ENCODE peak calls at places on chromosome 16, in five cellular contexts. V, U, P, T and A are unnamed samples. For H3K4me1 and H3K9me3, the result is how much of the 10 kb centered on the place peaks cover.

GRCh38 chr16:69921125-69921524 is 30.0 kb upstream of the CLEC18A start:
- DNase-seq in T (no peak), U (no peak), P (no peak), V (no peak), A (no peak)

GRCh38 chr16:19722269-19722952 is 4.3 kb downstream of the IQCK start:
- DNase-seq in U (no peak), V (no peak), P (no peak), T (no peak), A (no peak)

GRCh38 chr16:68978303-68978954 is 127.0 kb upstream of the HAS3 start:
- DNase-seq in T (no peak), V (no peak), P (no peak), U (no peak), A (no peak)

GRCh38 chr16:53922067-53922804 is 218.3 kb downstream of the FTO start:
- DNase-seq in P (no peak), T (no peak), U (no peak), V (no peak), A (no peak)

GRCh38 chr16:20874088-20874581 is 26.0 kb downstream of the DCUN1D3 start:
- DNase-seq in P (no peak), U (no peak), T (no peak), V (no peak), A (no peak)

GRCh38 chr16:24984101-24984500 is 31.1 kb downstream of the ARHGAP17 start:
- DNase-seq in P (no peak), V (no peak), U (no peak), T (no peak), A (no peak)

GRCh38 chr16:92431-93339 is 14.7 kb downstream of the MPG start:
- DNase-seq in U (no peak), V (no peak), T (no peak), P (no peak), A (no peak)

GRCh38 chr16:74950511-74950910 is 34.4 kb downstream of the WDR59 start:
- DNase-seq in T (no peak), U (no peak), P (no peak), V (no peak), A (no peak)

GRCh38 chr16:54927125-54928015 is 3.3 kb upstream of the IRX5 start:
- DNase-seq in U (no peak), P (no peak), V (no peak), T (no peak), A (peak)

GRCh38 chr16:11597737-11598136 is 11.0 kb upstream of the LITAF start:
- DNase-seq in V (no peak), U (no peak), P (peak), T (no peak), A (no peak)

GRCh38 chr16:81513204-81514040 is 68.8 kb downstream of the CMIP start:
- DNase-seq in P (no peak), U (peak), V (peak), T (no peak), A (no peak)

GRCh38 chr16:528111-529011 is 849 bp downstream of the CAPN15 start:
- DNase-seq in T (peak), U (peak), P (no peak), V (no peak), A (peak)

GRCh38 chr16:71255721-71256120 is 25.2 kb upstream of the HYDIN start:
- DNase-seq in P (no peak), T (no peak), V (no peak), U (no peak), A (no peak)

GRCh38 chr16:68306633-68307032 is 4.1 kb downstream of the SLC7A6OS start:
- DNase-seq in U (no peak), P (no peak), T (no peak), V (no peak), A (no peak)

GRCh38 chr16:11517926-11518325 is 68.8 kb downstream of the LITAF start:
- DNase-seq in T (no peak), P (no peak), U (no peak), V (no peak), A (no peak)

GRCh38 chr16:67546761-67547422 is 15.4 kb upstream of the CTCF start:
- DNase-seq in U (peak), V (peak), P (peak), T (peak), A (peak)

GRCh38 chr16:50196736-50197135 is 43.6 kb downstream of the TENT4B start:
- DNase-seq in T (no peak), U (no peak), P (peak), V (no peak), A (peak)

GRCh38 chr16:11409398-11409797 is 64.1 kb downstream of the RMI2 start:
- DNase-seq in P (no peak), U (no peak), V (no peak), T (no peak), A (no peak)

GRCh38 chr16:265711-266110 is 10.0 kb downstream of the RGS11 start:
- DNase-seq in T (peak), U (no peak), P (peak), V (no peak), A (peak)

GRCh38 chr16:73204359-73205152 is 156.6 kb upstream of the ZFHX3 start:
- DNase-seq in P (no peak), V (no peak), T (no peak), U (no peak), A (no peak)

GRCh38 chr16:734208-734980 is 6.4 kb downstream of the CIAO3 start:
- DNase-seq in P (no peak), V (no peak), U (no peak), T (no peak), A (no peak)

GRCh38 chr16:62035115-62036092 is 834 bp downstream of the CDH8 start:
- DNase-seq in U (no peak), T (no peak), V (no peak), P (no peak), A (no peak)

GRCh38 chr16:21100447-21100846 is 50.2 kb downstream of the DNAH3 start:
- DNase-seq in T (no peak), U (no peak), V (no peak), P (no peak), A (peak)

GRCh38 chr16:67961551-67961957 is 6.9 kb downstream of the SLC12A4 start:
- DNase-seq in U (peak), V (no peak), P (no peak), T (peak), A (peak)

GRCh38 chr16:47461598-47462266 is 601 bp downstream of the PHKB start:
- DNase-seq in P (no peak), T (no peak), U (peak), V (no peak), A (peak)

GRCh38 chr16:22322021-22322471 is 24.8 kb downstream of the POLR3E start:
- DNase-seq in T (no peak), U (no peak), P (no peak), V (no peak), A (no peak)

GRCh38 chr16:72848045-72848410 is 199.9 kb downstream of the ZFHX3 start:
- DNase-seq in V (no peak), P (no peak), U (no peak), T (no peak), A (no peak)

GRCh38 chr16:66292241-66292935 is 74.1 kb upstream of the CDH5 start:
- DNase-seq in U (no peak), T (no peak), V (no peak), P (no peak), A (no peak)

GRCh38 chr16:64440421-64440831 is 681.4 kb downstream of the CDH11 start:
- DNase-seq in T (no peak), V (no peak), P (no peak), U (peak), A (peak)

GRCh38 chr16:64626771-64627170 is 495.1 kb downstream of the CDH11 start:
- DNase-seq in V (no peak), T (no peak), P (no peak), U (no peak), A (no peak)

GRCh38 chr16:20385844-20386832 is 18.4 kb downstream of the PDILT start:
- DNase-seq in U (peak), V (peak), T (peak), P (no peak), A (peak)

GRCh38 chr16:1524366-1524765 is 9.1 kb upstream of the TMEM204 start:
- DNase-seq in V (no peak), T (no peak), P (no peak), U (no peak), A (no peak)

GRCh38 chr16:51242281-51242994 is 91.4 kb upstream of the SALL1 start:
- DNase-seq in V (no peak), P (no peak), U (no peak), T (no peak), A (no peak)
- H3K4me1 ChIP-seq in V (under half), P (under half), U (under half), T (under half), A (under half)

GRCh38 chr16:3959148-3959547 is 78.6 kb upstream of the CREBBP start:
- DNase-seq in P (no peak), U (no peak), V (no peak), T (no peak), A (peak)

GRCh38 chr16:3963203-3963602 is 82.7 kb upstream of the CREBBP start:
- DNase-seq in P (peak), U (no peak), T (no peak), V (no peak), A (no peak)

GRCh38 chr16:3957344-3957980 is 76.9 kb upstream of the CREBBP start:
- DNase-seq in U (no peak), P (no peak), T (no peak), V (no peak), A (no peak)

GRCh38 chr16:3961449-3961849 is 80.9 kb upstream of the CREBBP start:
- DNase-seq in U (no peak), P (no peak), T (no peak), V (no peak), A (peak)

GRCh38 chr16:3960049-3960809 is 79.7 kb upstream of the CREBBP start:
- DNase-seq in T (no peak), U (no peak), P (no peak), V (no peak), A (peak)
- H3K4me3 ChIP-seq in T (peak), U (peak), P (no peak), V (no peak), A (peak)

GRCh38 chr16:3383045-3383448 is 17.8 kb downstream of the ZSCAN32 start:
- DNase-seq in U (no peak), V (no peak), P (no peak), T (no peak), A (no peak)

GRCh38 chr16:3389663-3390338 is 11.0 kb downstream of the ZSCAN32 start:
- DNase-seq in P (no peak), V (no peak), T (no peak), U (no peak), A (no peak)

GRCh38 chr16:3388325-3388724 is 12.5 kb downstream of the ZSCAN32 start:
- DNase-seq in V (no peak), U (no peak), T (no peak), P (no peak), A (no peak)
- H3K9me3 ChIP-seq in V (under half), U (half or more), T (half or more), P (under half), A (under half)

DNA sequence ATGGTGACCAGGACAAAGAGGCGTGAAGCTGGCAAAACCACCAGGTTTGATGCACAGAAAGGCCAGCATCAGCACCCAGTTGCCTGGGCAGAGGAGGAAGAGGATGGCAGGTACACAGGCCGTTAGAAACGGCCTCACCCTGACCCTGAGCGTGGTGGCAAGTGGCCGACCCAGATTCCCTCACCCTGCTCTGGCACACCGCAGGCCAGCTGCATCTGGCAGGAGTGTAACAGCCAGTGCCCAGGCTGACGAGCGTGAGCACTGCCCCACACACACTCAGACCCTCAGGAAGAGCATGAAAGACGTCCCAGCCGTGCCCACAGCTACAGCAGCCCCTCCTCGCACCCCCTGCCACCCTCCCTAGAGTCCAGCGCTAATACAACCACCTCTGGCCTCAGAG is 82.0 kb downstream of the ANKRD11 start:
- DNase-seq in T (no peak), U (no peak), V (no peak), P (no peak), A (no peak)
- H3K4me1 ChIP-seq in T (half or more), U (half or more), V (under half), P (half or more), A (under half)

DNA sequence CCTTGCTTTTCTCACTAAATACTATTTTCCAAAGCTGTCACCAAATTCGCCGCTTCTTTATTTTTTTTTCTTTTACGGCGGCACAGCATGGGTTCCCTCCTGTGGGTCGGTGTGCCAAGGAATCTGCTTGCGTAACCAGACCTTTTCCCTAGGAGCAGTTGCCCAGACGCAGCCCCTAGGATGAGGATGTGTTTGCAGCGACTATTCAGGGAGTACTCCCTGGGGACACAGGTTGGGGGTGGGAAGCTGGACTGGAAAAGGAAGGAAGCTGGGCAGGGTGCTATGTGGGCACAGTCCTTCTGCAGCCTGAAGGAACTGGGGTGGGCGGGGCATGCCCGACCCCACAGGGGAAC is 49.0 kb upstream of the ZCCHC14 start:
- DNase-seq in P (peak), U (peak), T (no peak), V (no peak), A (no peak)
- H3K4me3 ChIP-seq in P (no peak), U (peak), T (peak), V (no peak), A (no peak)

GRCh38 chr16:57540906-57541753 is 1.3 kb upstream of the ADGRG5 start:
- DNase-seq in V (no peak), P (no peak), T (peak), U (no peak), A (peak)
- H3K9me3 ChIP-seq in V (under half), P (under half), T (under half), U (under half), A (under half)

GRCh38 chr16:84630446-84631152 is 12.7 kb upstream of the COTL1 start:
- DNase-seq in T (no peak), V (no peak), U (no peak), P (no peak), A (no peak)

GRCh38 chr16:84630009-84630408 is 12.1 kb upstream of the COTL1 start:
- DNase-seq in P (no peak), T (no peak), V (no peak), U (no peak), A (no peak)

GRCh38 chr16:84629580-84629979 is 11.7 kb upstream of the COTL1 start:
- DNase-seq in P (no peak), T (no peak), U (no peak), V (no peak), A (no peak)

GRCh38 chr16:84625556-84625955 is 7.7 kb upstream of the COTL1 start:
- DNase-seq in P (no peak), V (no peak), U (no peak), T (no peak), A (no peak)

GRCh38 chr16:84628226-84628731 is 10.4 kb upstream of the COTL1 start:
- DNase-seq in V (no peak), U (no peak), T (no peak), P (no peak), A (no peak)
- H3K4me1 ChIP-seq in V (under half), U (under half), T (under half), P (under half), A (under half)